ENCODE peak calls at places on chromosomes 6 and 20, in four cellular contexts. D is frontal cortex, U is heart right ventricle, X is epithelial cell of proximal tubule. V is an unnamed sample.

GRCh38 chr20:23189341-23189740 is 103.2 kb upstream of the CD93 start:
- DNase-seq in U (no peak), D (no peak), X (no peak), V (no peak)

GRCh38 chr6:68876792-68877493 is 241.9 kb downstream of the ADGRB3 start:
- DNase-seq in U (no peak), X (no peak), D (no peak), V (no peak)

GRCh38 chr20:57792386-57793095 is 82.7 kb upstream of the PMEPA1 start:
- DNase-seq in D (no peak), X (no peak), U (no peak), V (no peak)

GRCh38 chr20:35979528-35979927 is 11.1 kb downstream of the CNBD2 start:
- DNase-seq in X (no peak), D (no peak), U (no peak), V (no peak)

GRCh38 chr6:123118811-123119210 is 122.8 kb downstream of the CLVS2 start:
- DNase-seq in U (no peak), X (no peak), D (no peak), V (no peak)

GRCh38 chr20:36629719-36630340 is 16.2 kb downstream of the SLA2 start:
- DNase-seq in X (no peak), D (no peak), U (no peak), V (no peak)

GRCh38 chr6:86619428-86619827 is 317.9 kb upstream of the HTR1E start:
- DNase-seq in D (no peak), X (no peak), U (no peak), V (no peak)

GRCh38 chr6:11770546-11771466 is 7.8 kb downstream of the ADTRP start:
- DNase-seq in U (peak), X (peak), D (no peak), V (peak)

GRCh38 chr6:21478411-21478810 is 115.1 kb upstream of the SOX4 start:
- DNase-seq in D (no peak), X (no peak), U (no peak), V (no peak)

GRCh38 chr6:15763827-15764226 is 101.0 kb upstream of the DTNBP1 start:
- DNase-seq in D (no peak), U (peak), X (peak), V (peak)

GRCh38 chr6:43926644-43927524 is 156.9 kb downstream of the VEGFA start:
- DNase-seq in U (no peak), X (peak), D (no peak), V (peak)

GRCh38 chr20:29079769-29080690 is 2177.4 kb upstream of the DEFB115 start:
- DNase-seq in D (no peak), U (peak), X (peak), V (no peak)

GRCh38 chr6:26103141-26103769 is 16.0 kb downstream of the HFE start:
- DNase-seq in D (no peak), U (no peak), X (no peak), V (no peak)

GRCh38 chr6:5044866-5045265 is 40.3 kb upstream of the PPP1R3G start:
- DNase-seq in X (no peak), D (no peak), U (no peak), V (no peak)

GRCh38 chr20:32798046-32798985 is 21.4 kb upstream of the MAPRE1 start:
- DNase-seq in X (no peak), U (no peak), D (no peak), V (no peak)

GRCh38 chr20:20950620-20951019 is 155.5 kb downstream of the LINC00237 start:
- DNase-seq in X (no peak), U (no peak), D (no peak), V (no peak)

GRCh38 chr20:37396520-37397075 is 50.7 kb downstream of the SRC start:
- DNase-seq in U (no peak), X (no peak), D (no peak), V (no peak)

GRCh38 chr6:158285321-158285960 is 26.8 kb upstream of the TULP4 start:
- DNase-seq in X (no peak), U (no peak), D (no peak), V (no peak)

GRCh38 chr20:58579819-58580492 is 64.8 kb upstream of the APCDD1L start:
- DNase-seq in U (no peak), X (no peak), D (no peak), V (no peak)

GRCh38 chr6:159602370-159603185 is 90.5 kb downstream of the SOD2 start:
- DNase-seq in D (no peak), U (no peak), X (no peak), V (no peak)

GRCh38 chr20:53100476-53100911 is 128.3 kb downstream of the TSHZ2 start:
- DNase-seq in U (no peak), D (no peak), X (no peak), V (no peak)

GRCh38 chr6:4313044-4313686 is 177.8 kb upstream of the ECI2 start:
- DNase-seq in D (no peak), X (peak), U (peak), V (peak)

GRCh38 chr6:107237992-107238660 is 122.8 kb upstream of the BEND3 start:
- DNase-seq in U (no peak), D (no peak), X (no peak), V (no peak)

GRCh38 chr6:23173231-23173630 is 603.9 kb downstream of the HDGFL1 start:
- DNase-seq in U (no peak), X (no peak), D (no peak), V (no peak)

GRCh38 chr20:36676701-36677421 is 30.9 kb upstream of the SLA2 start:
- DNase-seq in X (no peak), D (no peak), U (no peak), V (no peak)

GRCh38 chr6:53306819-53307347 is 41.9 kb downstream of the ELOVL5 start:
- DNase-seq in X (peak), U (no peak), D (no peak), V (peak)

GRCh38 chr6:16238057-16238657 is at the start of gene GMPR:
- DNase-seq in U (peak), X (no peak), D (peak), V (no peak)

GRCh38 chr6:140062042-140063041 is 687.9 kb upstream of the CITED2 start:
- DNase-seq in X (peak), D (no peak), U (peak), V (peak)

GRCh38 chr6:20126102-20126752 is 86.0 kb downstream of the MBOAT1 start:
- DNase-seq in D (no peak), X (no peak), U (no peak), V (no peak)

GRCh38 chr20:32130965-32131364 is 21.5 kb downstream of the TM9SF4 start:
- DNase-seq in D (no peak), U (no peak), X (no peak), V (no peak)

GRCh38 chr6:150633466-150633795 is 33.7 kb downstream of the PLEKHG1 start:
- DNase-seq in U (no peak), X (no peak), D (no peak), V (no peak)

GRCh38 chr20:58870293-58871014 is 17.9 kb downstream of the GNAS start:
- DNase-seq in X (no peak), D (no peak), U (peak), V (no peak)

GRCh38 chr6:37205189-37205996 is 35.4 kb downstream of the PIM1 start:
- DNase-seq in D (no peak), X (no peak), U (no peak), V (no peak)

GRCh38 chr6:155599571-155599970 is 143.9 kb upstream of the NOX3 start:
- DNase-seq in D (no peak), X (no peak), U (no peak), V (no peak)

GRCh38 chr6:119240257-119241123 is 109.1 kb downstream of the MAN1A1 start:
- DNase-seq in X (peak), U (no peak), D (no peak), V (peak)

GRCh38 chr20:33411136-33411690 is 9.9 kb upstream of the CDK5RAP1 start:
- DNase-seq in D (no peak), U (no peak), X (no peak), V (no peak)

V was measured in kidney epithelial cell.